ENCODE peak calls at places on chromosomes 3 and 15, in five cellular contexts. M is tibial nerve, B is WERI-Rb-1, U is pancreas, D is stomach. V is an unnamed sample.

GRCh38 chr3:172629470-172629869 is 81.4 kb downstream of the NCEH1 start:
- DNase-seq in M (no peak), B (no peak), U (no peak), D (no peak), V (no peak)

GRCh38 chr3:128709506-128710210 is 16.3 kb upstream of the RAB7A start:
- DNase-seq in U (no peak), M (no peak), B (no peak), D (peak; percentile 28), V (no peak)

GRCh38 chr3:50015918-50016317 is 72.8 kb upstream of the RBM5 start:
- DNase-seq in U (no peak), M (no peak), B (no peak), D (no peak), V (no peak)

GRCh38 chr15:70284438-70285214 is 186.9 kb upstream of the TLE3 start:
- DNase-seq in M (no peak), B (no peak), U (peak; percentile 84), D (peak; percentile 82), V (no peak)

GRCh38 chr15:70111203-70112017 is 13.7 kb upstream of the TLE3 start:
- DNase-seq in D (peak; percentile 53), M (peak; percentile 49), U (peak; percentile 80), B (peak; percentile 89), V (peak; percentile 87)

GRCh38 chr3:139457066-139457465 is 19.2 kb downstream of the RBP2 start:
- DNase-seq in B (no peak), U (no peak), M (no peak), D (no peak), V (no peak)

GRCh38 chr3:87206070-87206469 is 21.0 kb upstream of the CHMP2B start:
- DNase-seq in M (no peak), D (no peak), U (no peak), B (no peak), V (peak; percentile 51)

GRCh38 chr15:85329561-85330421 is 50.6 kb upstream of the AKAP13 start:
- DNase-seq in D (no peak), B (no peak), M (no peak), U (no peak), V (peak; percentile 74)

GRCh38 chr3:107959767-107960166 is 131.1 kb downstream of the CD47 start:
- DNase-seq in B (no peak), U (no peak), D (no peak), M (no peak), V (no peak)

GRCh38 chr3:186226466-186226865 is 117.6 kb upstream of the ETV5 start:
- DNase-seq in M (no peak), U (no peak), D (no peak), B (no peak), V (no peak)

GRCh38 chr3:114451051-114451451 is 157.2 kb downstream of the TIGIT start:
- DNase-seq in M (no peak), D (no peak), B (no peak), U (no peak), V (no peak)

GRCh38 chr15:92714071-92714456 is 58.5 kb upstream of the FAM174B start:
- DNase-seq in M (no peak), D (no peak), U (no peak), B (no peak), V (peak; percentile 47)

GRCh38 chr3:58607816-58608215 is 30.6 kb upstream of the FAM107A start:
- DNase-seq in U (no peak), M (no peak), D (no peak), B (no peak), V (no peak)

GRCh38 chr3:111890051-111890580 is 31.1 kb downstream of the PHLDB2 start:
- DNase-seq in D (no peak), B (no peak), U (no peak), M (no peak), V (no peak)

GRCh38 chr3:185733980-185734724 is 90.7 kb downstream of the IGF2BP2 start:
- DNase-seq in D (peak; percentile 59), M (no peak), U (peak; percentile 43), B (peak; percentile 62), V (peak; percentile 88)

GRCh38 chr15:79933245-79933644 is 36.4 kb upstream of the MTHFS start:
- DNase-seq in U (no peak), D (no peak), M (no peak), B (no peak), V (no peak)

GRCh38 chr15:89362203-89363101 is 27.8 kb upstream of the POLG start:
- DNase-seq in U (no peak), B (peak; percentile 82), M (no peak), D (no peak), V (no peak)

GRCh38 chr3:71859128-71859519 is 74.2 kb upstream of the PROK2 start:
- DNase-seq in M (no peak), B (no peak), D (no peak), U (peak; percentile 31), V (no peak)

GRCh38 chr3:32431481-32431880 is 39.8 kb downstream of the CMTM7 start:
- DNase-seq in M (no peak), B (no peak), D (no peak), U (no peak), V (no peak)

GRCh38 chr3:52205727-52206372 is 7.9 kb downstream of the ALAS1 start:
- DNase-seq in U (no peak), M (no peak), B (no peak), D (no peak), V (peak; percentile 39)

GRCh38 chr3:15301761-15302160 is 30.6 kb downstream of the SH3BP5 start:
- DNase-seq in D (no peak), U (peak; percentile 8), B (no peak), M (no peak), V (no peak)

GRCh38 chr3:185353225-185353624 is 9.7 kb upstream of the MAP3K13 start:
- DNase-seq in U (no peak), M (no peak), D (no peak), B (no peak), V (no peak)

GRCh38 chr15:64982472-64982871 is 7.2 kb downstream of the SPG21 start:
- DNase-seq in U (no peak), D (no peak), B (no peak), M (no peak), V (no peak)

GRCh38 chr15:51775967-51776816 is 24.8 kb downstream of the TMOD2 start:
- DNase-seq in B (peak; percentile 67), M (no peak), D (peak; percentile 56), U (peak; percentile 25), V (no peak)

GRCh38 chr3:160755776-160756304 is at the start of gene PPM1L:
- DNase-seq in U (peak; percentile 64), B (peak; percentile 55), D (peak; percentile 68), M (peak; percentile 18), V (peak; percentile 52)

GRCh38 chr3:72973031-72973723 is 23.4 kb upstream of the PPP4R2 start:
- DNase-seq in D (peak; percentile 60), U (peak; percentile 76), B (peak; percentile 10), M (no peak), V (no peak)

GRCh38 chr15:101063891-101064794 is 145.0 kb downstream of the LRRK1 start:
- DNase-seq in D (peak; percentile 64), B (no peak), U (no peak), M (peak; percentile 55), V (peak; percentile 27)

GRCh38 chr15:39497759-39498565 is 82.9 kb upstream of the THBS1 start:
- DNase-seq in B (no peak), U (no peak), D (no peak), M (no peak), V (no peak)
- TF ChIP-seq CTCF in B (no peak), U (no peak), D (no peak), M (no peak), V (no peak)

DNA sequence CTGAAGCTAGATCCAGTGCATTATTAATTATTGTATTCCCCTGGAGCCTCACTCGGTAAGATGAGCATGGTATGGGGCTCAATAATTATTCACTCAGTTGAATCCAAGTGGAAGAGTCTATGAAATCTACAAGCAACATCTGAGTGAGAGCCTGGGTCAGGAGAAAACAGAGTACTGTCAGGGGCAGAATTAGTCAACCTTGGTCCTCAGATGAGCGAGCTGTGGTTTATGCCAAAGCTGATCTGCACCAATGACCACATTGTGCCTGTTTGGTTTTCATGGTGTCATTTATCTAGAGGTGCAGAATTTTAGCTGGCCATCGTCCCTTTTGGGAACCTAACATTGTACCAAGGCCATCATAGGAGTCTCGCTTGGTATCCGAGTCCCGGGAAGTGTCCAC is 93.7 kb upstream of the UBE2E1 start:
- DNase-seq in D (no peak), U (no peak), M (no peak), B (no peak), V (no peak)
- H3K4me3 ChIP-seq in D (no peak overlapping the region), U (no peak overlapping the region), M (no peak overlapping the region), B (no peak overlapping the region), V (no peak overlapping the region)

GRCh38 chr15:60591491-60592385 is 112.8 kb upstream of the ICE2 start:
- DNase-seq in B (no peak), U (peak; percentile 62), M (no peak), D (peak; percentile 34), V (no peak)
- TF ChIP-seq CTCF in B (no peak), U (no peak), M (no peak), D (no peak), V (no peak)

DNA sequence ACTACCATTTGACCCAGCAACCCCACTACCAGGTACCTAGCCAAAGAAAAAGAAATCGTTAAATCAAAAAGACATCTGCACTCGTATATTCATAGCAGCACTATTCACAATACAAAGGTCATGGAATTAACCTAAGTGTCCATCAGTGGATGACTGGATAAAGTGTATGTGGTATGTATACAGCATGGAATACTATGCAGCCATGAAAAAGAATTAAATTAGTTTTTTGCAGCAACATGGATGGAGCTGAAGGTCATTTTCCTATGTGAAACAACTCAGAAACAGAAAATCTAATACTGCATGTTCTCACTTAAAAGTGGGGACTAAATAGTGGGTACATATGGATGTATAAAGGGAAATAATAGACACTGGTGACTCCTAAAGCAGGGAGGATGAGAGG is 175.2 kb downstream of the ZIC4 start:
- DNase-seq in M (no peak), U (no peak), B (no peak), D (no peak), V (no peak)
- H3K4me3 ChIP-seq in M (no peak overlapping the region), U (no peak overlapping the region), B (no peak overlapping the region), D (no peak overlapping the region), V (no peak overlapping the region)

DNA sequence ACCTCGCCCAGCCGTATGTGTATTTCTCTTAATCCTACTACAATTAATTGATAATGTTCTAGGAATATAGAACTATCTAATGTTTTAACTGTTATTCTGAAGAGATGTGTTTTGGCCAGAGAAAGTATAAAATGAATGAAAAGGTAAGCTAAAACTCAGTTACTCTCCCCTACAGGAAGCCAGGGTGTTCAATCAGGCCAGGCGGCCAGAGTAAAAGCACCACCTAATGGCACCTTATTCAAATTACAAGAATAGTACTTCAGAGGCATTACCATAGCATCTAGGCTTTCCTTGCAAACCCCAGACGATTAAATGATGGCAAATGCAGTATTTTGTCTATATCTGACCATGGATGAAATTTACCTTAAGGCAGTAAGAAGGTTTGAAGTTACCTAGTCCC is 10.4 kb downstream of the SLC12A8 start:
- DNase-seq in B (no peak), M (no peak), U (no peak), D (no peak), V (peak; percentile 29)
- TF ChIP-seq CTCF in B (peak; percentile 19), M (no peak), U (no peak), D (no peak), V (peak; percentile 35)

GRCh38 chr3:151460240-151460639 is 621 bp downstream of the IGSF10 start:
- DNase-seq in M (no peak), U (no peak), D (no peak), B (no peak), V (peak; percentile 23)
- H3K4me3 ChIP-seq in M (no peak overlapping the region), U (peak overlapping the region; percentile 34), D (peak overlapping the region; percentile 60), B (no peak overlapping the region), V (no peak overlapping the region)

V was measured in astrocyte of the spinal cord.